ENCODE peak calls at places on chromosome 20, in nine cellular contexts. K is body of pancreas, S is HepG2, A is bronchial epithelial cell, D is A549, O is OCI-LY7, C is heart right ventricle, P is stomach, I is esophagus muscularis mucosa. G is an unnamed sample.

GRCh38 chr20:7136886-7137285 is 369.4 kb downstream of the BMP2 start:
- DNase-seq in K (no peak), S (no peak), A (peak; percentile 58), D (no peak), O (no peak), C (no peak), P (no peak), I (no peak), G (peak; percentile 44)

GRCh38 chr20:14644698-14645097 is 307.3 kb upstream of the FLRT3 start:
- DNase-seq in K (no peak), S (no peak), A (no peak), D (no peak), O (no peak), C (no peak), P (no peak), I (no peak), G (no peak)

GRCh38 chr20:44085616-44086434 is 101.2 kb downstream of the JPH2 start:
- DNase-seq in K (no peak), S (no peak), A (no peak), D (no peak), O (no peak), C (no peak), P (no peak), I (no peak), G (no peak)

GRCh38 chr20:33687370-33687915 is 1.3 kb upstream of the E2F1 start:
- DNase-seq in K (no peak), S (no peak), A (no peak), D (no peak), O (no peak), C (no peak), P (no peak), I (no peak), G (no peak)

GRCh38 chr20:62139636-62140035 is 3.6 kb downstream of the PSMA7 start:
- DNase-seq in K (no peak), S (no peak), A (no peak), D (no peak), O (no peak), C (no peak), P (no peak), I (no peak), G (no peak)

GRCh38 chr20:32418376-32418775 is 60.2 kb downstream of the ASXL1 start:
- DNase-seq in K (no peak), S (no peak), A (no peak), D (no peak), O (no peak), C (no peak), P (no peak), I (no peak), G (no peak)

GRCh38 chr20:46174469-46175126 is 56.5 kb downstream of the CD40 start:
- DNase-seq in K (peak; percentile 74), S (peak; percentile 57), A (peak; percentile 28), D (peak; percentile 87), O (peak; percentile 46), C (peak; percentile 77), P (peak; percentile 75), I (no peak), G (peak; percentile 70)

GRCh38 chr20:20797521-20798310 is 85.3 kb upstream of the RALGAPA2 start:
- DNase-seq in K (no peak), S (no peak), A (no peak), D (no peak), O (no peak), C (no peak), P (no peak), I (no peak), G (no peak)

GRCh38 chr20:60132162-60132826 is 174.1 kb downstream of the CDH26 start:
- DNase-seq in K (no peak), S (no peak), A (peak; percentile 28), D (no peak), O (no peak), C (no peak), P (no peak), I (no peak), G (peak; percentile 26)

GRCh38 chr20:675453-676314 is at the start of gene SCRT2:
- DNase-seq in K (peak; percentile 82), S (peak; percentile 54), A (peak; percentile 22), D (peak; percentile 84), O (no peak), C (peak; percentile 89), P (peak; percentile 87), I (no peak), G (peak; percentile 81)

GRCh38 chr20:32285621-32286334 is 8.3 kb downstream of the KIF3B start:
- DNase-seq in K (no peak), S (no peak), A (no peak), D (no peak), O (peak; percentile 88), C (no peak), P (no peak), I (no peak), G (peak; percentile 19)

GRCh38 chr20:381581-382290 is 1.2 kb downstream of the TRIB3 start:
- DNase-seq in K (peak; percentile 73), S (peak; percentile 85), A (peak; percentile 38), D (peak; percentile 64), O (peak; percentile 92), C (peak; percentile 72), P (peak; percentile 79), I (peak; percentile 96), G (peak; percentile 80)

GRCh38 chr20:44488551-44488950 is 12.9 kb downstream of the TTPAL start:
- DNase-seq in K (no peak), S (no peak), A (no peak), D (no peak), O (no peak), C (no peak), P (no peak), I (no peak), G (no peak)

GRCh38 chr20:29873946-29874345 is 1383.5 kb upstream of the DEFB115 start:
- DNase-seq in K (peak; percentile 51), S (no peak), A (peak; percentile 12), D (no peak), O (peak; percentile 55), C (peak; percentile 55), P (peak; percentile 61), I (peak; percentile 91), G (peak; percentile 44)

GRCh38 chr20:49482621-49483017 is at the start of gene KCNB1:
- DNase-seq in K (peak; percentile 56), S (peak; percentile 59), A (no peak), D (peak; percentile 36), O (peak; percentile 19), C (peak; percentile 60), P (peak; percentile 42), I (no peak), G (peak; percentile 29)

GRCh38 chr20:48957521-48957920 is 36.0 kb downstream of the ARFGEF2 start:
- DNase-seq in K (no peak), S (no peak), A (no peak), D (no peak), O (no peak), C (no peak), P (no peak), I (no peak), G (no peak)

GRCh38 chr20:14384411-14384810 is 47.0 kb upstream of the FLRT3 start:
- DNase-seq in K (no peak), S (no peak), A (peak; percentile 71), D (no peak), O (no peak), C (no peak), P (no peak), I (no peak), G (peak; percentile 50)

GRCh38 chr20:58636983-58637421 is 14.1 kb upstream of the STX16 start:
- DNase-seq in K (no peak), S (no peak), A (no peak), D (no peak), O (no peak), C (no peak), P (no peak), I (no peak), G (peak; percentile 38)

GRCh38 chr20:5557123-5557522 is 193.1 kb upstream of the SHLD1 start:
- DNase-seq in K (peak; percentile 50), S (peak; percentile 61), A (peak; percentile 42), D (peak; percentile 67), O (peak; percentile 75), C (peak; percentile 23), P (peak; percentile 54), I (no peak), G (peak; percentile 59)
- TF ChIP-seq CTCF in K (peak; percentile 42), S (peak; percentile 87), A (peak; percentile 54), D (peak; percentile 91), O (peak; percentile 91), C (peak; percentile 63), P (no peak), I (peak; percentile 51), G (peak; percentile 72)

DNA sequence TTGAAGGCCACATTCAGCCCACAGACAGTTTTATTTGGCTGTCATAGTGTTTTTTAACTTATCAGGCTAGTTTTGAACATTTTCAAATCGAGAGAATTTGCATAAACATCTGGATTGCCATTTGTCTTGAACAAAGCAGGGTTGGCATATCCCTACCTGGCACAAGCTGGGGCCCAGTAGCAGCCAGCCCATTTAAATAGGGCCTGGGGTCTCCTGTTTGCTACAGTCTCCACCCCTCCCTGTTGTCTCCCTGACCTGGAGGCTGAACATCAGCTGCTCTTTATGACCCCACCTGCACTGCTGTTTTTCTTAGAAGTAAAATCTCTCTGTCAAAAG is 10.5 kb downstream of the BCAS4 start:
- DNase-seq in K (no peak), S (no peak), A (no peak), D (no peak), O (peak; percentile 75), C (no peak), P (no peak), I (no peak), G (no peak)
- H3K4me3 ChIP-seq in K (no peak overlapping the region), S (no peak overlapping the region), A (no peak overlapping the region), D (no peak overlapping the region), O (peak overlapping the region; percentile 57), C (no peak overlapping the region), P (no peak overlapping the region), I (no peak overlapping the region), G (no peak overlapping the region)

DNA sequence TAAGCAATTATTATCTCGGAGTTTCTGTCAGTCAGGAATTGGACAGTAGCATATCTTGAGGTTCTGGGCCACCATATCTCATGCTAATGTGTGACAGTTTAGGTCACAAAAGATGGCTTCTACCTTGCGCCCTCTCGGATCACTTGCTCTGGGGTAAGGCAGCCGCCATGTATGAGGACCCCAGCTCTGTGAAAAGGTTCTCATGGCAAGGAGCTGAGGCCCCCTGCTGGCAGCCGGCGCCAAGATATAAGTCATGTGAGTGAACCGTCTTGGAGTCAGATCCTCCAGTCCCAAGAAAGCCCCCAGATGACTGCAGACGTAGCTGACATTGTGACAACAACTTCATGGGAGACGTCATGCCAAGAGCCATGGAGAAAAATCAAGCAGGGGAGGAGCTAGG is 670.8 kb downstream of the KIF16B start:
- DNase-seq in K (no peak), S (no peak), A (no peak), D (no peak), O (peak; percentile 38), C (no peak), P (no peak), I (no peak), G (no peak)
- TF ChIP-seq CTCF in K (no peak), S (peak; percentile 41), A (no peak), D (no peak), O (peak; percentile 78), C (no peak), P (no peak), I (no peak), G (no peak)

GRCh38 chr20:53852691-53853450 is 217.5 kb downstream of the BCAS1 start:
- DNase-seq in K (no peak), S (no peak), A (no peak), D (no peak), O (no peak), C (no peak), P (no peak), I (no peak), G (no peak)
- H3K4me3 ChIP-seq in K (no peak overlapping the region), S (no peak overlapping the region), A (no peak overlapping the region), D (no peak overlapping the region), O (no peak overlapping the region), C (no peak overlapping the region), P (no peak overlapping the region), I (no peak overlapping the region), G (no peak overlapping the region)